ENCODE peak calls at places on chromosome 13, in seven cellular contexts. One of them, this sample, is unnamed.

GRCh38 chr13:99385940-99386339 is 78.7 kb upstream of the GPR183 start:
- DNase-seq in endodermal cell: peak; percentile 41
- DNase-seq in neuronal stem cell: no peak
- DNase-seq in colonic mucosa: no peak
- DNase-seq in IMR-90: no peak
- DNase-seq in GM12878: no peak
- DNase-seq in GM23248: no peak
- DNase-seq in this sample: no peak

GRCh38 chr13:62919491-62919890 is 1503.8 kb upstream of the PCDH20 start:
- DNase-seq in GM12878: no peak
- DNase-seq in colonic mucosa: no peak
- DNase-seq in endodermal cell: no peak
- DNase-seq in IMR-90: no peak
- DNase-seq in neuronal stem cell: no peak
- DNase-seq in GM23248: no peak
- DNase-seq in this sample: no peak

GRCh38 chr13:31952641-31953380 is 78.8 kb upstream of the FRY start:
- DNase-seq in endodermal cell: no peak
- DNase-seq in colonic mucosa: no peak
- DNase-seq in IMR-90: no peak
- DNase-seq in neuronal stem cell: no peak
- DNase-seq in GM23248: no peak
- DNase-seq in GM12878: no peak
- DNase-seq in this sample: no peak

GRCh38 chr13:44197791-44198770 is 175.5 kb upstream of the SERP2 start:
- DNase-seq in GM12878: peak; percentile 34
- DNase-seq in colonic mucosa: no peak
- DNase-seq in neuronal stem cell: no peak
- DNase-seq in endodermal cell: no peak
- DNase-seq in GM23248: no peak
- DNase-seq in IMR-90: peak; percentile 17
- DNase-seq in this sample: peak; percentile 6

GRCh38 chr13:114009590-114010400 is 35.9 kb upstream of the C13orf46 start:
- DNase-seq in GM12878: no peak
- DNase-seq in GM23248: no peak
- DNase-seq in neuronal stem cell: no peak
- DNase-seq in colonic mucosa: no peak
- DNase-seq in endodermal cell: no peak
- DNase-seq in IMR-90: no peak
- DNase-seq in this sample: no peak

GRCh38 chr13:98171806-98172569 is 5.1 kb downstream of the RNF113B start:
- DNase-seq in GM23248: peak; percentile 78
- DNase-seq in IMR-90: peak; percentile 32
- DNase-seq in endodermal cell: peak; percentile 71
- DNase-seq in neuronal stem cell: no peak
- DNase-seq in colonic mucosa: no peak
- DNase-seq in GM12878: no peak
- DNase-seq in this sample: peak; percentile 44

GRCh38 chr13:23736541-23736940 is 152.7 kb downstream of the MIPEP start:
- DNase-seq in GM12878: no peak
- DNase-seq in endodermal cell: no peak
- DNase-seq in GM23248: no peak
- DNase-seq in neuronal stem cell: no peak
- DNase-seq in colonic mucosa: no peak
- DNase-seq in IMR-90: no peak
- DNase-seq in this sample: no peak

GRCh38 chr13:29782798-29783197 is 67.6 kb downstream of the UBL3 start:
- DNase-seq in neuronal stem cell: no peak
- DNase-seq in GM12878: no peak
- DNase-seq in endodermal cell: no peak
- DNase-seq in colonic mucosa: no peak
- DNase-seq in GM23248: peak; percentile 28
- DNase-seq in IMR-90: no peak
- DNase-seq in this sample: no peak

GRCh38 chr13:43003010-43003409 is 11.0 kb upstream of the EPSTI1 start:
- DNase-seq in neuronal stem cell: no peak
- DNase-seq in endodermal cell: no peak
- DNase-seq in IMR-90: peak; percentile 40
- DNase-seq in colonic mucosa: no peak
- DNase-seq in GM23248: no peak
- DNase-seq in GM12878: no peak
- DNase-seq in this sample: no peak

GRCh38 chr13:20127263-20127562 is 33.6 kb downstream of the GJA3 start:
- DNase-seq in GM23248: no peak
- DNase-seq in colonic mucosa: no peak
- DNase-seq in GM12878: no peak
- DNase-seq in neuronal stem cell: no peak
- DNase-seq in endodermal cell: no peak
- DNase-seq in IMR-90: no peak
- DNase-seq in this sample: no peak

GRCh38 chr13:20230913-20231838 is 943 bp downstream of the GJB6 start:
- DNase-seq in GM23248: no peak
- DNase-seq in neuronal stem cell: no peak
- DNase-seq in GM12878: no peak
- DNase-seq in colonic mucosa: no peak
- DNase-seq in endodermal cell: peak; percentile 66
- DNase-seq in IMR-90: no peak
- DNase-seq in this sample: no peak

GRCh38 chr13:26759907-26760834 is at the start of gene GPR12:
- DNase-seq in GM12878: no peak
- DNase-seq in IMR-90: no peak
- DNase-seq in neuronal stem cell: no peak
- DNase-seq in GM23248: peak; percentile 36
- DNase-seq in endodermal cell: peak; percentile 54
- DNase-seq in colonic mucosa: no peak
- DNase-seq in this sample: peak; percentile 32

GRCh38 chr13:110230661-110231347 is 76.2 kb downstream of the COL4A1 start:
- DNase-seq in IMR-90: no peak
- DNase-seq in GM23248: no peak
- DNase-seq in endodermal cell: no peak
- DNase-seq in GM12878: no peak
- DNase-seq in neuronal stem cell: no peak
- DNase-seq in colonic mucosa: peak; percentile 45
- DNase-seq in this sample: no peak

GRCh38 chr13:35964764-35965163 is 166.4 kb downstream of the DCLK1 start:
- DNase-seq in endodermal cell: no peak
- DNase-seq in colonic mucosa: no peak
- DNase-seq in IMR-90: peak; percentile 68
- DNase-seq in GM12878: no peak
- DNase-seq in GM23248: no peak
- DNase-seq in neuronal stem cell: no peak
- DNase-seq in this sample: peak; percentile 90

GRCh38 chr13:22081430-22081829 is 410.6 kb downstream of the FGF9 start:
- DNase-seq in colonic mucosa: no peak
- DNase-seq in IMR-90: no peak
- DNase-seq in GM12878: no peak
- DNase-seq in GM23248: no peak
- DNase-seq in endodermal cell: no peak
- DNase-seq in neuronal stem cell: no peak
- DNase-seq in this sample: no peak
- H3K4me3 ChIP-seq in colonic mucosa: no peak overlapping the region
- H3K4me3 ChIP-seq in IMR-90: no peak overlapping the region
- H3K4me3 ChIP-seq in GM12878: no peak overlapping the region
- H3K4me3 ChIP-seq in GM23248: no peak overlapping the region
- H3K4me3 ChIP-seq in endodermal cell: no peak overlapping the region
- H3K4me3 ChIP-seq in neuronal stem cell: no peak overlapping the region
- H3K4me3 ChIP-seq in this sample: no peak overlapping the region

GRCh38 chr13:46569471-46569870 is 16.5 kb downstream of the LRCH1 start:
- DNase-seq in IMR-90: no peak
- DNase-seq in endodermal cell: no peak
- DNase-seq in GM12878: no peak
- DNase-seq in colonic mucosa: no peak
- DNase-seq in GM23248: no peak
- DNase-seq in neuronal stem cell: no peak
- DNase-seq in this sample: no peak

GRCh38 chr13:46571941-46572340 is 19.0 kb downstream of the LRCH1 start:
- DNase-seq in GM12878: no peak
- DNase-seq in neuronal stem cell: no peak
- DNase-seq in endodermal cell: no peak
- DNase-seq in colonic mucosa: no peak
- DNase-seq in IMR-90: no peak
- DNase-seq in GM23248: no peak
- DNase-seq in this sample: no peak

GRCh38 chr13:46572758-46573384 is 19.9 kb downstream of the LRCH1 start:
- DNase-seq in neuronal stem cell: no peak
- DNase-seq in IMR-90: no peak
- DNase-seq in GM23248: no peak
- DNase-seq in colonic mucosa: no peak
- DNase-seq in endodermal cell: no peak
- DNase-seq in GM12878: no peak
- DNase-seq in this sample: no peak

GRCh38 chr13:46571189-46571901 is 18.4 kb downstream of the LRCH1 start:
- DNase-seq in neuronal stem cell: no peak
- DNase-seq in colonic mucosa: no peak
- DNase-seq in endodermal cell: no peak
- DNase-seq in IMR-90: peak; percentile 76
- DNase-seq in GM12878: no peak
- DNase-seq in GM23248: peak; percentile 62
- DNase-seq in this sample: peak; percentile 7

DNA sequence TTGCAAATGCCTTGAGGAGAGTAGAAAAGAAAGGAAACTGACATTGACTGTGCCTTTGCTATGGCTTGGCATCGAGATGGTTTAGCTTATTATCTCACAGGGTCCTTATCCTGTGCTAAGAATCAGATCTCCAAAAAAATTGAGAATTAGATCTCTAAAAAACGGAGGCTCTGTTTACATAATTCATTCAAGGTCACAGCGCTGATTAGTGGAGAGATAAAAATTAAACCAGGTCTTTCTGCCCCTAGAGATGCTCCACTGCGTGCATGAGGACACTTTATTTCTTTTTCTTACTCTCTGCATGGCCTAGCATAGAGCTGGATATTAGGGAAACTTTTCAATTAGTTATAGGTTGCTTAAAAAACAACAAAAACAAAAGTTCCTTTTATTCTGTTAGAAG is 17.3 kb downstream of the LRCH1 start:
- DNase-seq in neuronal stem cell: no peak
- DNase-seq in colonic mucosa: no peak
- DNase-seq in endodermal cell: no peak
- DNase-seq in GM23248: no peak
- DNase-seq in GM12878: no peak
- DNase-seq in IMR-90: no peak
- DNase-seq in this sample: no peak
- H3K4me1 ChIP-seq in neuronal stem cell: peaks cover 6% of the 10 kb centered on the region
- H3K4me1 ChIP-seq in colonic mucosa: no peaks in the 10 kb centered on the region
- H3K4me1 ChIP-seq in endodermal cell: peaks cover 6% of the 10 kb centered on the region
- H3K4me1 ChIP-seq in GM23248: peaks cover 13% of the 10 kb centered on the region
- H3K4me1 ChIP-seq in GM12878: peaks cover 47% of the 10 kb centered on the region
- H3K4me1 ChIP-seq in IMR-90: peaks cover 18% of the 10 kb centered on the region
- H3K4me1 ChIP-seq in this sample: peaks cover 3% of the 10 kb centered on the region

GRCh38 chr13:45825124-45825650 is 26.4 kb downstream of the SIAH3 start:
- DNase-seq in IMR-90: no peak
- DNase-seq in GM23248: no peak
- DNase-seq in neuronal stem cell: no peak
- DNase-seq in GM12878: no peak
- DNase-seq in endodermal cell: no peak
- DNase-seq in colonic mucosa: no peak
- DNase-seq in this sample: no peak
- H3K9ac ChIP-seq in IMR-90: no peak overlapping the region
- H3K9ac ChIP-seq in GM23248: no peak overlapping the region
- H3K9ac ChIP-seq in neuronal stem cell: no peak overlapping the region
- H3K9ac ChIP-seq in GM12878: no peak overlapping the region
- H3K9ac ChIP-seq in endodermal cell: no peak overlapping the region
- H3K9ac ChIP-seq in colonic mucosa: no peak overlapping the region
- H3K9ac ChIP-seq in this sample: no peak overlapping the region

GRCh38 chr13:94860981-94861407 is 148.6 kb upstream of the SOX21 start:
- DNase-seq in IMR-90: peak; percentile 13
- DNase-seq in endodermal cell: no peak
- DNase-seq in GM12878: no peak
- DNase-seq in neuronal stem cell: no peak
- DNase-seq in colonic mucosa: no peak
- DNase-seq in GM23248: peak; percentile 8
- DNase-seq in this sample: peak; percentile 40

GRCh38 chr13:94854688-94855087 is 142.3 kb upstream of the SOX21 start:
- DNase-seq in colonic mucosa: no peak
- DNase-seq in endodermal cell: no peak
- DNase-seq in GM23248: no peak
- DNase-seq in GM12878: no peak
- DNase-seq in neuronal stem cell: no peak
- DNase-seq in IMR-90: no peak
- DNase-seq in this sample: no peak

GRCh38 chr13:94858856-94859811 is 146.8 kb upstream of the SOX21 start:
- DNase-seq in GM23248: no peak
- DNase-seq in GM12878: no peak
- DNase-seq in colonic mucosa: peak; percentile 31
- DNase-seq in endodermal cell: peak; percentile 58
- DNase-seq in neuronal stem cell: no peak
- DNase-seq in IMR-90: peak; percentile 5
- DNase-seq in this sample: no peak

DNA sequence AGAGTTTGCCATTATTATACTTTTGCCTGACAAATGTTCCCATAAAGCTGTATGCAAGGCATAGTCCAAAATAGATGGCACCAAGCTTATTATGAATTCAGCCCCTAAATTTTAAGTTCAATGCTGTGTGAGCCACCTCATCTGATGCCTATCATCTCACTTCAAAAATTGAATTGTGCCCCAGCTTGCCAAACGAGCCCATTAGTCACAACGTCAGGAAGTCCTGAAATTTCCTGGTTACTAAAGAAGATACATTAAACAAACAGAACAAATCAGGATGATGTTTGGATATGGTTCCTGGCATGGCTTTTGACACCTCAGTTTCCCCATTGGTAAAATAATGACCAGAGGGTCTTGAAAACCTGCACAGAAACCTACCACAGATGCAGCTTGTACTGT is 147.5 kb upstream of the SOX21 start:
- DNase-seq in colonic mucosa: no peak
- DNase-seq in GM12878: no peak
- DNase-seq in IMR-90: no peak
- DNase-seq in GM23248: no peak
- DNase-seq in endodermal cell: no peak
- DNase-seq in neuronal stem cell: no peak
- DNase-seq in this sample: no peak
- H3K4me3 ChIP-seq in colonic mucosa: no peak overlapping the region
- H3K4me3 ChIP-seq in GM12878: no peak overlapping the region
- H3K4me3 ChIP-seq in IMR-90: no peak overlapping the region
- H3K4me3 ChIP-seq in GM23248: no peak overlapping the region
- H3K4me3 ChIP-seq in endodermal cell: no peak overlapping the region
- H3K4me3 ChIP-seq in neuronal stem cell: no peak overlapping the region
- H3K4me3 ChIP-seq in this sample: no peak overlapping the region